ENCODE peak calls at places on chromosomes 1 and 21, in five cellular contexts. O is MM.1S, T is ovary, J is lower lobe of right lung, D is stomach. F is an unnamed sample.

GRCh38 chr1:165075725-165076370 is 280.7 kb downstream of the LMX1A start:
- DNase-seq in O (peak; percentile 42), T (no peak), J (no peak), D (no peak), F (no peak)

GRCh38 chr21:45282283-45283018 is 5.2 kb downstream of the POFUT2 start:
- DNase-seq in O (no peak), T (peak; percentile 3), J (peak; percentile 22), D (peak; percentile 20), F (peak; percentile 56)

GRCh38 chr1:156801409-156802121 is 15.1 kb downstream of the SH2D2A start:
- DNase-seq in O (no peak), T (no peak), J (no peak), D (no peak), F (no peak)

GRCh38 chr1:35449334-35450008 is 107.7 kb downstream of the KIAA0319L start:
- DNase-seq in O (no peak), T (no peak), J (no peak), D (no peak), F (no peak)

GRCh38 chr1:22104074-22104473 is 38.8 kb downstream of the WNT4 start:
- DNase-seq in O (no peak), T (no peak), J (no peak), D (no peak), F (no peak)

GRCh38 chr1:170063109-170063826 is 11.2 kb downstream of the KIFAP3 start:
- DNase-seq in O (no peak), T (no peak), J (no peak), D (no peak), F (no peak)

GRCh38 chr1:160925652-160926241 is 28.9 kb downstream of the ITLN2 start:
- DNase-seq in O (no peak), T (no peak), J (no peak), D (no peak), F (no peak)

GRCh38 chr1:172450524-172450885 is 6.6 kb upstream of the PIGC start:
- DNase-seq in O (no peak), T (peak; percentile 42), J (no peak), D (no peak), F (no peak)

GRCh38 chr21:27422435-27422834 is 455.5 kb upstream of the ADAMTS5 start:
- DNase-seq in O (no peak), T (no peak), J (no peak), D (no peak), F (no peak)

GRCh38 chr1:170494369-170494768 is 37.6 kb upstream of the GORAB start:
- DNase-seq in O (no peak), T (no peak), J (no peak), D (no peak), F (no peak)

GRCh38 chr1:85314726-85315125 is 38.3 kb upstream of the BCL10 start:
- DNase-seq in O (no peak), T (no peak), J (no peak), D (no peak), F (no peak)

GRCh38 chr1:28246427-28246832 is 10.5 kb downstream of the ATP5IF1 start:
- DNase-seq in O (peak; percentile 76), T (no peak), J (no peak), D (no peak), F (no peak)

GRCh38 chr21:43827015-43827611 is 37.7 kb downstream of the RRP1 start:
- DNase-seq in O (no peak), T (no peak), J (no peak), D (no peak), F (no peak)

GRCh38 chr1:32250893-32251716 is at the start of gene LCK:
- DNase-seq in O (no peak), T (no peak), J (no peak), D (no peak), F (no peak)

GRCh38 chr1:94522304-94522703 is 19.3 kb downstream of the F3 start:
- DNase-seq in O (no peak), T (no peak), J (no peak), D (no peak), F (no peak)

GRCh38 chr1:186819140-186819539 is 9.6 kb upstream of the PLA2G4A start:
- DNase-seq in O (peak; percentile 73), T (no peak), J (no peak), D (no peak), F (no peak)

GRCh38 chr1:89198081-89198480 is 661 bp downstream of the GBP4 start:
- DNase-seq in O (no peak), T (no peak), J (no peak), D (no peak), F (no peak)

GRCh38 chr1:76826072-76826827 is 41.0 kb upstream of the ST6GALNAC5 start:
- DNase-seq in O (no peak), T (no peak), J (no peak), D (no peak), F (no peak)

GRCh38 chr1:238628130-238628529 is 737.4 kb upstream of the ZP4 start:
- DNase-seq in O (no peak), T (no peak), J (no peak), D (no peak), F (no peak)

GRCh38 chr1:10733967-10734366 is 62.5 kb downstream of the CASZ1 start:
- DNase-seq in O (no peak), T (no peak), J (peak; percentile 81), D (no peak), F (no peak)

GRCh38 chr21:42844411-42845113 is 34.8 kb downstream of the WDR4 start:
- DNase-seq in O (no peak), T (peak; percentile 46), J (peak; percentile 78), D (peak; percentile 82), F (peak; percentile 30)

GRCh38 chr1:196438324-196438723 is 169.9 kb downstream of the KCNT2 start:
- DNase-seq in O (no peak), T (no peak), J (no peak), D (no peak), F (no peak)

GRCh38 chr1:41802532-41803501 is 115.9 kb downstream of the HIVEP3 start:
- DNase-seq in O (peak; percentile 91), T (peak; percentile 37), J (peak; percentile 81), D (no peak), F (peak; percentile 85)

GRCh38 chr1:242402956-242403355 is 121.5 kb downstream of the PLD5 start:
- DNase-seq in O (no peak), T (no peak), J (no peak), D (no peak), F (no peak)

GRCh38 chr1:11802616-11802972 is 3.2 kb downstream of the MTHFR start:
- DNase-seq in O (no peak), T (peak; percentile 61), J (no peak), D (no peak), F (peak; percentile 59)

GRCh38 chr1:212070720-212071302 is 35.3 kb downstream of the DTL start:
- DNase-seq in O (peak; percentile 48), T (no peak), J (no peak), D (no peak), F (no peak)

GRCh38 chr21:45979141-45979631 is 2.4 kb upstream of the COL6A1 start:
- DNase-seq in O (no peak), T (peak; percentile 63), J (peak; percentile 42), D (no peak), F (peak; percentile 22)

GRCh38 chr1:58896211-58897183 is 112.7 kb upstream of the JUN start:
- DNase-seq in O (no peak), T (peak; percentile 59), J (peak; percentile 81), D (peak; percentile 89), F (peak; percentile 70)

GRCh38 chr1:22296701-22297591 is 154.0 kb upstream of the WNT4 start:
- DNase-seq in O (no peak), T (no peak), J (no peak), D (peak; percentile 22), F (no peak)

GRCh38 chr1:117662667-117663066 is 56.8 kb downstream of the TENT5C start:
- DNase-seq in O (no peak), T (no peak), J (no peak), D (no peak), F (no peak)

GRCh38 chr21:45155910-45156309 is 81.5 kb downstream of the ADARB1 start:
- DNase-seq in O (no peak), T (no peak), J (no peak), D (peak; percentile 9), F (no peak)

GRCh38 chr1:62717483-62717882 is 29.3 kb upstream of the DOCK7 start:
- DNase-seq in O (no peak), T (no peak), J (no peak), D (no peak), F (no peak)
- H3K4me1 ChIP-seq in O (no peaks in the 10 kb centered on the region), T (no peaks in the 10 kb centered on the region), J (peaks cover 6% of the 10 kb centered on the region), D (peaks cover 7% of the 10 kb centered on the region), F (no peaks in the 10 kb centered on the region)

DNA sequence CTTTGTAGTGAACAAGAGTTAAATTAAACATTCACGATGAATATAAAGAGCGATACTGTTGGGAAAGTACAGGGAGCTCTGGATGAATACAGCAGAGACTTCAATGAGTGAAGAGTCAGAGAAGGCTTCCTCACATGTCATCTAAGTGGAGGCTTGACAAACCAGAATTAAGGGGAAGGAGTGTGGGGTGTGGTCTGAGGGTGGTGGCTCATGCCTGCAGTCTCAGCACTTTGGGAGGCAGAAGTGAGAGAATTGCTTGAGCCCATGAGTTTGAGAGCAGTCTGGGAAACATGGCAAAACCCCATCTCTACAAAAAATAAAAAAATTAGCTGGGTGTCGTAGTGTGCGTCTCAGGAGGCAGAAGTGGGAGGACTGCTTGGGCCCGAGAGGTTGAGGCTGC is 8.7 kb downstream of the SDHB start:
- DNase-seq in O (no peak), T (no peak), J (no peak), D (no peak), F (peak; percentile 34)
- H3K4me1 ChIP-seq in O (peaks cover 6% of the 10 kb centered on the region), T (peaks cover 3% of the 10 kb centered on the region), J (peaks cover 13% of the 10 kb centered on the region), D (peaks cover 7% of the 10 kb centered on the region), F (peaks cover 12% of the 10 kb centered on the region)

DNA sequence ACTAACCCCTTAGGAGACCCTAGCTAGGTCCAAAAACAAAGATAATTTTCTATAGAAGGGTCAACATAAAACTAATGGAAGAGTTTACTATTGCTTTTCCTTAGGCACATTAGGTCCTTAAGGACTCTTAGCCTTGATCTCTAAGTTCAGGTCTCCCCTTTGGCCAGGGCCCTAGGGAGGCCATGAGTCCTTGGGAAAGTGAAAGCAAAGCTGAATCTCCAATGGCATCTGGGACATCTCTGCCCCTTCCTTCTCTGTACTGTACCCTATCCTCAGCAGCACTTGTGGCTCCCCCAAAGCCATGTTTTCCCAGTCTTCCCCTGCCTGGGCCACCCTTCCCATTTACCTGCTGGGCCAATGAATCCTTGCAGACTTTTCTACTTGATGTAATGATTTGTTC is 14.3 kb downstream of the IER5 start:
- DNase-seq in O (no peak), T (no peak), J (no peak), D (no peak), F (peak; percentile 42)
- H3K4me1 ChIP-seq in O (peaks cover 33% of the 10 kb centered on the region), T (peaks cover 5% of the 10 kb centered on the region), J (peaks cover 67% of the 10 kb centered on the region), D (peaks cover 48% of the 10 kb centered on the region), F (no peaks in the 10 kb centered on the region)

GRCh38 chr1:1782399-1783221 is 4.3 kb upstream of the NADK start:
- DNase-seq in O (no peak), T (peak; percentile 62), J (peak; percentile 85), D (peak; percentile 88), F (peak; percentile 87)
- H3K4me1 ChIP-seq in O (peaks cover 32% of the 10 kb centered on the region), T (peaks cover 34% of the 10 kb centered on the region), J (peaks cover 55% of the 10 kb centered on the region), D (peaks cover 59% of the 10 kb centered on the region), F (peaks cover 49% of the 10 kb centered on the region)

F was measured in tibial artery.